ENCODE peak calls at places on chromosomes 16 and 17, in four cellular contexts. One of them, this sample, is unnamed.

GRCh38 chr17:4365628-4366311 is 705 bp downstream of the UBE2G1 start:
- DNase-seq in HepG2: no peak
- DNase-seq in AG04450: no peak
- DNase-seq in foreskin fibroblast: no peak
- DNase-seq in this sample: peak

GRCh38 chr17:57092171-57092570 is 7.1 kb downstream of the AKAP1 start:
- DNase-seq in foreskin fibroblast: peak
- DNase-seq in AG04450: peak
- DNase-seq in HepG2: no peak
- DNase-seq in this sample: peak

GRCh38 chr17:354651-355556 is 2.3 kb upstream of the RPH3AL start:
- DNase-seq in foreskin fibroblast: no peak
- DNase-seq in AG04450: no peak
- DNase-seq in HepG2: no peak
- DNase-seq in this sample: no peak

GRCh38 chr17:2797632-2798031 is 1.4 kb downstream of the RAP1GAP2 start:
- DNase-seq in AG04450: no peak
- DNase-seq in HepG2: no peak
- DNase-seq in foreskin fibroblast: no peak
- DNase-seq in this sample: no peak

GRCh38 chr17:40069751-40070643 is 7.2 kb downstream of the THRA start:
- DNase-seq in foreskin fibroblast: peak
- DNase-seq in HepG2: no peak
- DNase-seq in AG04450: no peak
- DNase-seq in this sample: peak

GRCh38 chr17:62971853-62972252 is 5.8 kb downstream of the TANC2 start:
- DNase-seq in HepG2: no peak
- DNase-seq in AG04450: no peak
- DNase-seq in foreskin fibroblast: no peak
- DNase-seq in this sample: no peak

GRCh38 chr17:2197271-2197670 is 106.3 kb downstream of the SMG6 start:
- DNase-seq in foreskin fibroblast: no peak
- DNase-seq in HepG2: no peak
- DNase-seq in AG04450: no peak
- DNase-seq in this sample: no peak

GRCh38 chr17:70021726-70022125 is 53.3 kb upstream of the KCNJ16 start:
- DNase-seq in foreskin fibroblast: peak
- DNase-seq in AG04450: no peak
- DNase-seq in HepG2: no peak
- DNase-seq in this sample: no peak

GRCh38 chr16:3074860-3075545 is 9.6 kb downstream of the IL32 start:
- DNase-seq in HepG2: no peak
- DNase-seq in AG04450: no peak
- DNase-seq in foreskin fibroblast: no peak
- DNase-seq in this sample: peak

GRCh38 chr17:66830451-66830850 is 4.5 kb upstream of the CACNG5 start:
- DNase-seq in HepG2: no peak
- DNase-seq in AG04450: no peak
- DNase-seq in foreskin fibroblast: no peak
- DNase-seq in this sample: no peak

GRCh38 chr17:16304832-16305231 is 48.4 kb downstream of the CENPV start:
- DNase-seq in foreskin fibroblast: peak
- DNase-seq in AG04450: no peak
- DNase-seq in HepG2: peak
- DNase-seq in this sample: peak

GRCh38 chr17:2158011-2158410 is 103.1 kb downstream of the HIC1 start:
- DNase-seq in AG04450: peak
- DNase-seq in HepG2: peak
- DNase-seq in foreskin fibroblast: peak
- DNase-seq in this sample: no peak

GRCh38 chr17:8831234-8831849 is 32.2 kb upstream of the MFSD6L start:
- DNase-seq in AG04450: no peak
- DNase-seq in HepG2: no peak
- DNase-seq in foreskin fibroblast: no peak
- DNase-seq in this sample: no peak

GRCh38 chr16:56277040-56277439 is 85.8 kb downstream of the GNAO1 start:
- DNase-seq in AG04450: no peak
- DNase-seq in HepG2: peak
- DNase-seq in foreskin fibroblast: no peak
- DNase-seq in this sample: no peak

GRCh38 chr17:6376901-6377300 is 58.0 kb downstream of the AIPL1 start:
- DNase-seq in foreskin fibroblast: no peak
- DNase-seq in HepG2: no peak
- DNase-seq in AG04450: no peak
- DNase-seq in this sample: no peak

GRCh38 chr17:73566905-73567782 is 77.1 kb downstream of the SDK2 start:
- DNase-seq in HepG2: no peak
- DNase-seq in AG04450: no peak
- DNase-seq in foreskin fibroblast: no peak
- DNase-seq in this sample: peak

GRCh38 chr17:76529224-76529642 is 8.3 kb downstream of the CYGB start:
- DNase-seq in AG04450: no peak
- DNase-seq in foreskin fibroblast: peak
- DNase-seq in HepG2: no peak
- DNase-seq in this sample: peak

GRCh38 chr17:13491916-13492315 is 109.8 kb downstream of the HS3ST3A1 start:
- DNase-seq in HepG2: no peak
- DNase-seq in foreskin fibroblast: no peak
- DNase-seq in AG04450: no peak
- DNase-seq in this sample: no peak

GRCh38 chr17:48517478-48517877 is 13.3 kb downstream of the HOXB1 start:
- DNase-seq in foreskin fibroblast: no peak
- DNase-seq in HepG2: no peak
- DNase-seq in AG04450: no peak
- DNase-seq in this sample: no peak

GRCh38 chr17:67615736-67616135 is 102.0 kb upstream of the NOL11 start:
- DNase-seq in AG04450: no peak
- DNase-seq in foreskin fibroblast: no peak
- DNase-seq in HepG2: no peak
- DNase-seq in this sample: no peak

GRCh38 chr16:26510924-26511323 is 555.8 kb upstream of the C16orf82 start:
- DNase-seq in AG04450: no peak
- DNase-seq in HepG2: no peak
- DNase-seq in foreskin fibroblast: no peak
- DNase-seq in this sample: no peak

GRCh38 chr16:82943371-82943770 is 316.6 kb downstream of the CDH13 start:
- DNase-seq in HepG2: no peak
- DNase-seq in AG04450: no peak
- DNase-seq in foreskin fibroblast: peak
- DNase-seq in this sample: no peak

GRCh38 chr17:48322060-48322459 is 108.0 kb downstream of the SKAP1 start:
- DNase-seq in AG04450: no peak
- DNase-seq in foreskin fibroblast: peak
- DNase-seq in HepG2: no peak
- DNase-seq in this sample: peak

GRCh38 chr17:8192070-8192815 is 2.3 kb upstream of the BORCS6 start:
- DNase-seq in HepG2: peak
- DNase-seq in foreskin fibroblast: peak
- DNase-seq in AG04450: peak
- DNase-seq in this sample: peak

GRCh38 chr16:67514382-67514828 is 14.2 kb upstream of the RIPOR1 start:
- DNase-seq in foreskin fibroblast: peak
- DNase-seq in AG04450: peak
- DNase-seq in HepG2: peak
- DNase-seq in this sample: peak

GRCh38 chr16:88965411-88965810 is 11.6 kb downstream of the CBFA2T3 start:
- DNase-seq in HepG2: no peak
- DNase-seq in AG04450: no peak
- DNase-seq in foreskin fibroblast: no peak
- DNase-seq in this sample: peak

GRCh38 chr16:1496464-1496863 is 3.3 kb downstream of the TELO2 start:
- DNase-seq in HepG2: no peak
- DNase-seq in foreskin fibroblast: no peak
- DNase-seq in AG04450: no peak
- DNase-seq in this sample: no peak

GRCh38 chr17:4968916-4969550 is 1.4 kb upstream of the SPAG7 start:
- DNase-seq in AG04450: peak
- DNase-seq in HepG2: no peak
- DNase-seq in foreskin fibroblast: peak
- DNase-seq in this sample: no peak

GRCh38 chr17:42159796-42160551 is 5.2 kb upstream of the RAB5C start:
- DNase-seq in AG04450: no peak
- DNase-seq in HepG2: no peak
- DNase-seq in foreskin fibroblast: no peak
- DNase-seq in this sample: no peak

GRCh38 chr17:42153919-42154491 is 784 bp downstream of the RAB5C start:
- DNase-seq in foreskin fibroblast: peak
- DNase-seq in HepG2: peak
- DNase-seq in AG04450: no peak
- DNase-seq in this sample: no peak

GRCh38 chr17:42155614-42156045 is 841 bp upstream of the RAB5C start:
- DNase-seq in AG04450: no peak
- DNase-seq in foreskin fibroblast: no peak
- DNase-seq in HepG2: no peak
- DNase-seq in this sample: no peak

DNA sequence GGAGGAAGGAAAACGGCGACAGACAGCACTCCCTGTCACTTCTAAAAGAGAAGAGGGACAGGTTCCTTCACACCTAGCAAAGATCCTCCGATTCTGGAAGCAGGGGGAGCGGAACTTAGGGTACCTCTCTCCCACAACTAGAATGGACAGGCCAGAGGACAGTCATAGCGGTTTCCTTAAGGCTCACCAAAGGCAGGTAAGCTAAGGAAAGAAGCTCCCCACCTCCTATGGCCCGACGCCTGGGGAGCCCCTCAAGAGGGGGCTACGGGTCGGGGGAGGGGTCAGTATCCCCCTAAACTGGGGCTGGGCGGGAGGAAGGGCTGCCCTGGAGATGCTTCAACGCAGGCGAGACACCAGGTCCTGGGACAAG is 290 bp downstream of the RAB5C start:
- DNase-seq in AG04450: no peak
- DNase-seq in foreskin fibroblast: no peak
- DNase-seq in HepG2: no peak
- DNase-seq in this sample: no peak
- TF ChIP-seq CTCF in AG04450: no peak
- TF ChIP-seq CTCF in foreskin fibroblast: no peak
- TF ChIP-seq CTCF in HepG2: no peak
- TF ChIP-seq CTCF in this sample: no peak

DNA sequence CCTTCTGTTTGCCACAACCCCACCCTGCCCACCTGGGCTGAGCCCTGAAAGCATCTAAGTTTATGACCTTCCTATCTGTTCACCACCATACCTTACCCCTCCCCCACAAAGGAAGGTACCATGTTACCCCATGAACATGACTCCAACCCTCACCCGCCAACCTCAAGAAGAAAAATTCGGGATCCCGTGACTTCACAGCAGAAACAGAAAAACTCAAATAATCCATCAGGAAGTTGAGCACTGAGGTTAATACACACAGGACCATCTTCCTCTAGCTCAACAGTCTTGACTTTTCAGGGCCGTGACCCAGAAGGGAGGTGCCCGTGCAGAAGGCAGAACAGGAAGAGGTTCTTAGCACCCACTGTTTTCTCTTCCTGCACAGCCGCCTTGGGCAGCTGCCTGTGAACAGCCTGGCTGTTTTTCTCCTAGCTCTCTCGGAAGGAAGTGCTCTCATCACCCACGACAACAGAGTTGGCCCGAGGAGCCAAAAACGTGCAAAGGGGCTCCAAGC is 101.3 kb downstream of the XYLT1 start:
- DNase-seq in HepG2: no peak
- DNase-seq in foreskin fibroblast: no peak
- DNase-seq in AG04450: no peak
- DNase-seq in this sample: peak
- H3K4me3 ChIP-seq in HepG2: no peak
- H3K4me3 ChIP-seq in foreskin fibroblast: no peak
- H3K4me3 ChIP-seq in AG04450: no peak
- H3K4me3 ChIP-seq in this sample: peak

GRCh38 chr17:58337600-58338453 is 9.2 kb upstream of the TSPOAP1 start:
- DNase-seq in AG04450: peak
- DNase-seq in HepG2: peak
- DNase-seq in foreskin fibroblast: peak
- DNase-seq in this sample: peak

GRCh38 chr17:58335061-58335731 is 6.6 kb upstream of the TSPOAP1 start:
- DNase-seq in foreskin fibroblast: no peak
- DNase-seq in AG04450: no peak
- DNase-seq in HepG2: no peak
- DNase-seq in this sample: peak

GRCh38 chr17:58337126-58337599 is 8.6 kb upstream of the TSPOAP1 start:
- DNase-seq in HepG2: no peak
- DNase-seq in AG04450: no peak
- DNase-seq in foreskin fibroblast: no peak
- DNase-seq in this sample: peak

GRCh38 chr17:58335779-58336455 is 7.3 kb upstream of the TSPOAP1 start:
- DNase-seq in AG04450: no peak
- DNase-seq in foreskin fibroblast: no peak
- DNase-seq in HepG2: peak
- DNase-seq in this sample: peak

DNA sequence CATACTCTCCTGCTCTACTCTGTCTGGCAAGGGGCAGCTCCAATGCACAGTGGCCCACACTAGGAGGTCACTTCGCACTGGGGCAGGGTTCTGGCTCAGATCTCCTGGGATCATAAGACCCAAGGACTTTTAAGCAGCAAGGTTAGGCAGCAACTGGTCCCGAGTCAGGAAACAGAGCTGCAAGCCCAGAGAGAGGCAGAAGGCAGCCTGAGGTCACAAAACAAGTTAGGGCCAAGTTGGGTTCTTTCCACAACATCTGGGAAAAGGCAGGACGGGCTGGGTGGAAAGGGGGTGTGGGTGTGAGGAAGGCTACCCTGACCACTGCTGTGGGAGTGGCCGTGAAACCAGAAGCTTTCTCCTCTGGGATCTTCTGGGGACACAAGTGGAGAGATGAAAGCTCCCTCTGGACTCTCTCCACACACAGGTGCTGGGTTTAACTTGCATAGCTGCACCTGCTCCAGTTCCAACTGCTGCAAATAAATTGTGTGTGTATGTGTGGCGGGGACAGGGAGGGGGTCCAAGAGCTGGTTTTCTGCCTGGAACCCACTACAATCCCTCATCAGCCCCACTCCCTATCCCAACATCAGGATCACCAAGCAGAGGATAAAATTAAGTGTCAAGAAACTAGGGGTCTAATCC is 8.0 kb upstream of the TSPOAP1 start:
- DNase-seq in AG04450: no peak
- DNase-seq in foreskin fibroblast: peak
- DNase-seq in HepG2: no peak
- DNase-seq in this sample: peak
- TF ChIP-seq CTCF in AG04450: no peak
- TF ChIP-seq CTCF in foreskin fibroblast: no peak
- TF ChIP-seq CTCF in HepG2: no peak
- TF ChIP-seq CTCF in this sample: no peak

GRCh38 chr16:30030011-30030685 is 923 bp downstream of the TLCD3B start:
- DNase-seq in foreskin fibroblast: no peak
- DNase-seq in HepG2: no peak
- DNase-seq in AG04450: no peak
- DNase-seq in this sample: no peak
- H3K4me3 ChIP-seq in foreskin fibroblast: no peak
- H3K4me3 ChIP-seq in HepG2: no peak
- H3K4me3 ChIP-seq in AG04450: no peak
- H3K4me3 ChIP-seq in this sample: no peak

GRCh38 chr17:36149296-36149820 is 27.1 kb downstream of the TBC1D3B start:
- DNase-seq in HepG2: no peak
- DNase-seq in foreskin fibroblast: peak
- DNase-seq in AG04450: no peak
- DNase-seq in this sample: no peak
- TF ChIP-seq CTCF in HepG2: no peak
- TF ChIP-seq CTCF in foreskin fibroblast: no peak
- TF ChIP-seq CTCF in AG04450: no peak
- TF ChIP-seq CTCF in this sample: no peak

This sample was measured in OCI-LY7.